ENCODE peak calls at places on chromosome 19, in ten cellular contexts. E, K, W, T, G, U, I, M, P and F are unnamed samples.

GRCh38 chr19:43078311-43078710 is 4.2 kb downstream of the PSG2 start:
- DNase-seq in P (no peak), M (peak; percentile 87), G (peak; percentile 11), K (no peak), I (no peak), W (no peak), T (no peak), U (no peak), E (no peak), F (peak; percentile 88)

GRCh38 chr19:5134683-5135082 is 165.8 kb downstream of the KDM4B start:
- DNase-seq in E (no peak), I (no peak), K (no peak), U (no peak), T (no peak), M (no peak), G (no peak), P (no peak), W (no peak), F (no peak)

GRCh38 chr19:49827034-49827433 is 8.9 kb downstream of the MED25 start:
- DNase-seq in T (no peak), P (no peak), U (no peak), I (peak; percentile 51), W (no peak), K (no peak), M (no peak), G (no peak), E (no peak), F (no peak)

GRCh38 chr19:54616840-54617560 is 13.3 kb upstream of the LILRB1 start:
- DNase-seq in P (no peak), K (peak; percentile 31), W (no peak), U (no peak), M (no peak), G (no peak), I (no peak), E (no peak), T (no peak), F (no peak)

GRCh38 chr19:41001243-41001971 is 10.3 kb downstream of the CYP2B6 start:
- DNase-seq in K (no peak), W (peak; percentile 24), M (no peak), U (no peak), I (no peak), G (no peak), E (no peak), T (no peak), P (no peak), F (no peak)

GRCh38 chr19:47377208-47377701 is 28.1 kb downstream of the DHX34 start:
- DNase-seq in I (peak; percentile 56), P (no peak), G (no peak), W (no peak), K (no peak), M (no peak), E (no peak), T (no peak), U (no peak), F (no peak)

GRCh38 chr19:374886-375235 is 30.3 kb upstream of the MIER2 start:
- DNase-seq in M (no peak), G (no peak), W (no peak), K (no peak), P (no peak), U (no peak), I (no peak), E (peak; percentile 5), T (no peak), F (no peak)

GRCh38 chr19:11881151-11881800 is 6.3 kb upstream of the ZNF69 start:
- DNase-seq in W (peak; percentile 76), G (peak; percentile 73), P (peak; percentile 26), E (peak; percentile 57), I (peak; percentile 51), T (peak; percentile 55), K (peak; percentile 73), U (no peak), M (peak; percentile 28), F (peak; percentile 32)

GRCh38 chr19:681029-681626 is 4.9 kb downstream of the FSTL3 start:
- DNase-seq in E (no peak), T (peak; percentile 46), U (no peak), P (no peak), K (peak; percentile 92), W (peak; percentile 96), M (no peak), G (no peak), I (no peak), F (no peak)

GRCh38 chr19:5138606-5139594 is 170.0 kb downstream of the KDM4B start:
- DNase-seq in P (no peak), T (peak; percentile 88), M (peak; percentile 92), W (no peak), U (no peak), I (no peak), E (no peak), G (peak; percentile 93), K (peak; percentile 71), F (peak; percentile 45)

GRCh38 chr19:12794196-12794921 is 3.1 kb downstream of the JUNB start:
- DNase-seq in U (no peak), M (no peak), W (no peak), E (no peak), G (peak; percentile 76), P (no peak), T (no peak), K (no peak), I (no peak), F (peak; percentile 42)

GRCh38 chr19:16470541-16470910 is 1.2 kb downstream of the EPS15L1 start:
- DNase-seq in M (peak; percentile 24), E (no peak), W (no peak), T (no peak), K (no peak), I (no peak), U (no peak), G (no peak), P (no peak), F (peak; percentile 54)

GRCh38 chr19:11247391-11247790 is 8.0 kb downstream of the ANGPTL8 start:
- DNase-seq in W (no peak), K (no peak), E (no peak), P (no peak), M (no peak), T (no peak), U (no peak), G (peak; percentile 89), I (peak; percentile 49), F (no peak)

GRCh38 chr19:29121684-29122083 is 91.3 kb downstream of the UQCRFS1 start:
- DNase-seq in E (no peak), G (no peak), I (no peak), T (no peak), P (no peak), W (peak; percentile 70), K (no peak), U (no peak), M (no peak), F (peak; percentile 27)

GRCh38 chr19:9797871-9798270 is 21.0 kb downstream of the FBXL12 start:
- DNase-seq in K (no peak), W (no peak), P (no peak), E (no peak), U (no peak), T (no peak), M (no peak), I (no peak), G (no peak), F (no peak)

GRCh38 chr19:8367327-8368001 is 3.5 kb downstream of the ANGPTL4 start:
- DNase-seq in P (peak; percentile 96), U (peak; percentile 71), W (peak; percentile 74), K (peak; percentile 87), G (peak; percentile 99), E (no peak), T (no peak), I (peak; percentile 88), M (peak; percentile 93), F (peak; percentile 98)

GRCh38 chr19:8366961-8367326 is 3.0 kb downstream of the ANGPTL4 start:
- DNase-seq in G (peak; percentile 80), E (no peak), M (peak; percentile 32), U (no peak), T (no peak), P (no peak), W (no peak), K (peak; percentile 30), I (no peak), F (peak; percentile 58)

GRCh38 chr19:8361921-8362793 is 1.8 kb upstream of the ANGPTL4 start:
- DNase-seq in G (peak; percentile 99), E (no peak), T (no peak), P (peak; percentile 98), U (peak; percentile 94), K (peak; percentile 93), I (peak; percentile 99), W (no peak), M (peak; percentile 96), F (peak; percentile 98)

GRCh38 chr19:8366121-8366581 is 2.2 kb downstream of the ANGPTL4 start:
- DNase-seq in W (no peak), M (no peak), K (no peak), T (no peak), G (no peak), I (no peak), P (no peak), E (no peak), U (no peak), F (no peak)

GRCh38 chr19:8363803-8364771 is at the start of gene ANGPTL4:
- DNase-seq in T (peak; percentile 28), G (peak; percentile 88), E (peak; percentile 23), M (peak; percentile 50), W (peak; percentile 68), I (peak; percentile 81), U (peak; percentile 53), P (peak; percentile 58), K (peak; percentile 78), F (peak; percentile 74)
- TF ChIP-seq CTCF in T (no peak), G (peak; percentile 28), E (peak; percentile 35), M (peak; percentile 13), W (no peak), I (peak; percentile 22), U (peak; percentile 26), P (peak; percentile 8), K (no peak), F (peak; percentile 36)

DNA sequence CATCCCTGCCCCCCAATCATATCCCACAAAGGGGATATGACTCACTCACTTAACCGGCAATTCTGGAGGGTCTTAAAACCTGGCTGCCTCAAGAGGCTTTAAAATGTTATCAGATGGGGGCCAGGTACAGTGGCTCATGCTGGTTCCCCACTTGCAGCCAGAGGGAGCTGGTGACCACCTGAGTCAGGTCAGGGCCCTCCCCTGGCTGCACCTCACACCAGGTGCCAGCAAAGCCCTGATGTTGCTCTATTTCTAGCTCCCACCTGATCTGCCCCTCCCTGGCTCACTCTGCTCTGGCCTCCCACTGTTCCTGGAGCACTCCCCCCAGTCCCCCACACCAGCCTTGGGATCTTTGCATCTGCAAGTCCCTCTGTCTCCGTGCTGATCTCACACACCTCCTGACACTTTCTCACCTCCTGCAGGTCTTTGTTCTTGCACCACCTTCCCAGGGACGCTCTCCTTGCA is 14.2 kb downstream of the HPN start:
- DNase-seq in P (no peak), W (peak; percentile 83), M (no peak), U (no peak), I (no peak), G (no peak), E (no peak), T (peak; percentile 38), K (no peak), F (no peak)
- TF ChIP-seq CTCF in P (no peak), W (peak; percentile 36), M (no peak), U (no peak), I (no peak), G (peak; percentile 10), E (peak; percentile 62), T (peak; percentile 24), K (no peak), F (no peak)

GRCh38 chr19:30682576-30683536 is 310.7 kb downstream of the ZNF536 start:
- DNase-seq in U (peak; percentile 14), W (peak; percentile 78), I (peak; percentile 78), K (peak; percentile 66), E (peak; percentile 70), M (peak; percentile 72), G (peak; percentile 70), T (peak; percentile 45), P (peak; percentile 59), F (peak; percentile 91)
- TF ChIP-seq CTCF in U (peak; percentile 82), W (peak; percentile 80), I (peak; percentile 87), K (peak; percentile 83), E (peak; percentile 95), M (peak; percentile 95), G (peak; percentile 87), T (peak; percentile 68), P (peak; percentile 85), F (peak; percentile 89)

GRCh38 chr19:18406749-18407148 is 9.3 kb upstream of the LRRC25 start:
- DNase-seq in K (no peak), W (no peak), E (no peak), P (no peak), U (no peak), I (no peak), G (no peak), T (no peak), M (no peak), F (no peak)
- TF ChIP-seq CTCF in K (no peak), W (no peak), E (no peak), P (no peak), U (no peak), I (no peak), G (no peak), T (no peak), M (no peak), F (no peak)